ENCODE peak calls at places on chromosomes 16 and 17, in seven cellular contexts. H is heart left ventricle, M is testis, T is fibroblast of mammary gland, C is kidney, S is GM20000, G is WTC11. R is an unnamed sample.
A peak's percentile ranks its signal among the peaks of the same experiment; 100 is the strongest.

GRCh38 chr17:288802-289356 is 63.7 kb downstream of the RPH3AL start:
- DNase-seq in T (no peak), H (no peak), G (no peak), S (no peak), M (no peak), C (no peak), R (peak; percentile 13)

GRCh38 chr16:54447606-54448440 is 161.2 kb upstream of the IRX3 start:
- DNase-seq in H (no peak), S (no peak), T (peak; percentile 93), M (no peak), G (no peak), C (no peak), R (no peak)

GRCh38 chr17:78925234-78925633 is at the start of gene TIMP2:
- DNase-seq in S (peak; percentile 89), G (peak; percentile 86), T (peak; percentile 81), M (peak; percentile 91), C (peak; percentile 97), H (peak; percentile 89), R (peak; percentile 83)

GRCh38 chr16:67475051-67475450 is 5.9 kb downstream of the ATP6V0D1 start:
- DNase-seq in G (no peak), C (no peak), H (no peak), M (no peak), T (no peak), S (no peak), R (no peak)

GRCh38 chr16:17470871-17471744 is at the start of gene XYLT1:
- DNase-seq in G (peak; percentile 72), M (peak; percentile 75), H (peak; percentile 73), C (peak; percentile 76), S (no peak), T (peak; percentile 100), R (peak; percentile 55)

GRCh38 chr16:84226026-84226425 is 13.8 kb downstream of the KCNG4 start:
- DNase-seq in T (no peak), H (no peak), M (no peak), S (no peak), G (no peak), C (no peak), R (no peak)

GRCh38 chr16:72149676-72150464 is 22.1 kb downstream of the PMFBP1 start:
- DNase-seq in M (no peak), S (no peak), H (no peak), T (no peak), C (no peak), G (peak; percentile 38), R (no peak)

GRCh38 chr17:40500190-40500589 is 1.2 kb downstream of the TNS4 start:
- DNase-seq in H (peak; percentile 11), C (no peak), S (no peak), M (no peak), G (no peak), T (no peak), R (no peak)

GRCh38 chr17:41624208-41625101 is at the start of gene KRT17:
- DNase-seq in M (no peak), T (no peak), G (no peak), C (peak; percentile 67), H (no peak), S (no peak), R (peak; percentile 88)

GRCh38 chr16:270381-271255 is 5.1 kb downstream of the RGS11 start:
- DNase-seq in S (no peak), H (no peak), M (no peak), G (no peak), C (peak; percentile 68), T (no peak), R (no peak)

GRCh38 chr17:76458580-76459490 is 5.9 kb upstream of the UBE2O start:
- DNase-seq in T (peak; percentile 43), M (peak; percentile 78), H (peak; percentile 56), S (peak; percentile 78), G (peak; percentile 87), C (peak; percentile 73), R (no peak)

GRCh38 chr17:38585805-38586529 is 19.8 kb downstream of the SRCIN1 start:
- DNase-seq in S (no peak), H (no peak), G (no peak), C (peak; percentile 53), T (no peak), M (no peak), R (no peak)

GRCh38 chr16:83602797-83603735 is 204.7 kb upstream of the HSBP1 start:
- DNase-seq in H (no peak), G (no peak), T (no peak), S (no peak), M (no peak), C (no peak), R (peak; percentile 13)

GRCh38 chr16:85879975-85880831 is 18.8 kb upstream of the IRF8 start:
- DNase-seq in G (no peak), C (no peak), T (no peak), H (no peak), M (no peak), S (peak; percentile 59), R (peak; percentile 20)

GRCh38 chr17:57288034-57288752 is 31.9 kb downstream of the MSI2 start:
- DNase-seq in T (peak; percentile 25), H (peak; percentile 70), C (no peak), M (peak; percentile 51), S (no peak), G (no peak), R (no peak)

GRCh38 chr17:54948380-54948779 is 20.1 kb downstream of the COX11 start:
- DNase-seq in G (no peak), T (peak; percentile 96), C (no peak), S (no peak), H (no peak), M (no peak), R (no peak)

GRCh38 chr17:32921013-32921412 is 6.9 kb upstream of the TMEM98 start:
- DNase-seq in T (no peak), H (no peak), G (no peak), M (no peak), S (no peak), C (no peak), R (no peak)

GRCh38 chr17:44049294-44050080 is 17.0 kb downstream of the LSM12 start:
- DNase-seq in H (no peak), C (no peak), M (no peak), S (no peak), T (no peak), G (no peak), R (no peak)

DNA sequence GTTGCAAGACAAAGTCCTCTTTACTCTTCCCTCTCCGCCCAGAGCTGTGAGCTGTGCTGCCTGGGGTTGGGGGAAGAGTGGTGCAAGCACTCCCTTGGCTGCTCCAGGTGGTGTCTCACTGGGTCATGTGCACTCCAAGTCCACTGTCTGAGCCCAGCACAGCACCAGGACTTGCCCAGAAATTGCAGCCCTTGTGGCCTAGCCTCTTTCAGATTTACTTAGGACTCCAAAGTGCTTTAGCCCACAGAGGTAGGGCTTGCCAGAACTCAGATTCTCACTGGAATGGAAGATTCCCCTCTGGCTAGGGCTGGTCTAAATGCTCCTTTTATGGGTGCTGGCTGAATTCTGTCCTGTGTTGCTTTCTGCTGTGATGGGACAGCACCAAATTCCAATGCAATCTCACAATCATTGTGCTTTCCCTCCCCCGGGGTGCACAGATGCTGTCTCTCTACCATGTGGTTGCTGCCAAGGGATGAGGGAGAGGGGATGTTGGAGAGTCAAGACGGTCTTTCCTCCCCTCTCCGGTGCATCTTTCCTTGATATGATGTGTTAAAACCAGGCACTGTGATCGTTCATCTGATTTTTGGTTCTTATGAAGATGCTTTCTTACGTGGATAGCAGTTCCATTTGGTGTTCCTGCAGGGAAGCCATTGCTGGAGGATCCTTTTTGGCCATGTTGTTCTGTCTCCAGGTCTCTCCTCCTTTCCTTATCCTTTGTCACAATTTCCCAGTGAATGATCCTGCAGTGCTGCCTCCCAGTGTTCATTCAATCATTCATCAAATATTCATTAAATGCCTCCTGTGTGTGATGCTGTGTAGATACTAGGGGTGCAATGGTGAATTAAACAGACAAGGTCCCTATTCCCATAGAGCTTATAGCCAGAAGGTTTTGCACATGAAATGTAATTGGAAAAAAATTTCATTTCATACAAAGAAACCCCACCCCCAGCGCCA is 216.3 kb downstream of the SPECC1 start:
- DNase-seq in T (peak; percentile 4), G (no peak), H (no peak), M (no peak), S (no peak), C (no peak), R (no peak)
- TF ChIP-seq CTCF in T (no peak), G (no peak), H (no peak), M (no peak), S (no peak), C (no peak), R (no peak)

GRCh38 chr16:48132696-48133095 is 23.1 kb downstream of the ABCC12 start:
- DNase-seq in M (no peak), G (no peak), T (no peak), S (no peak), C (no peak), H (no peak), R (no peak)
- TF ChIP-seq CTCF in M (no peak), G (no peak), T (no peak), S (no peak), C (no peak), H (no peak), R (no peak)

GRCh38 chr17:73335591-73336503 is 24.0 kb upstream of the CDC42EP4 start:
- DNase-seq in C (no peak), S (no peak), G (no peak), T (no peak), M (no peak), H (no peak), R (no peak)

GRCh38 chr17:73334771-73335513 is 23.1 kb upstream of the CDC42EP4 start:
- DNase-seq in S (no peak), M (no peak), G (no peak), T (no peak), C (peak; percentile 60), H (no peak), R (no peak)

GRCh38 chr17:73338050-73338491 is 26.3 kb upstream of the CDC42EP4 start:
- DNase-seq in G (no peak), S (no peak), M (no peak), T (peak; percentile 28), C (peak; percentile 92), H (no peak), R (no peak)

GRCh38 chr17:73338566-73339247 is 26.9 kb upstream of the CDC42EP4 start:
- DNase-seq in T (no peak), G (no peak), S (no peak), H (no peak), M (no peak), C (peak; percentile 69), R (no peak)

DNA sequence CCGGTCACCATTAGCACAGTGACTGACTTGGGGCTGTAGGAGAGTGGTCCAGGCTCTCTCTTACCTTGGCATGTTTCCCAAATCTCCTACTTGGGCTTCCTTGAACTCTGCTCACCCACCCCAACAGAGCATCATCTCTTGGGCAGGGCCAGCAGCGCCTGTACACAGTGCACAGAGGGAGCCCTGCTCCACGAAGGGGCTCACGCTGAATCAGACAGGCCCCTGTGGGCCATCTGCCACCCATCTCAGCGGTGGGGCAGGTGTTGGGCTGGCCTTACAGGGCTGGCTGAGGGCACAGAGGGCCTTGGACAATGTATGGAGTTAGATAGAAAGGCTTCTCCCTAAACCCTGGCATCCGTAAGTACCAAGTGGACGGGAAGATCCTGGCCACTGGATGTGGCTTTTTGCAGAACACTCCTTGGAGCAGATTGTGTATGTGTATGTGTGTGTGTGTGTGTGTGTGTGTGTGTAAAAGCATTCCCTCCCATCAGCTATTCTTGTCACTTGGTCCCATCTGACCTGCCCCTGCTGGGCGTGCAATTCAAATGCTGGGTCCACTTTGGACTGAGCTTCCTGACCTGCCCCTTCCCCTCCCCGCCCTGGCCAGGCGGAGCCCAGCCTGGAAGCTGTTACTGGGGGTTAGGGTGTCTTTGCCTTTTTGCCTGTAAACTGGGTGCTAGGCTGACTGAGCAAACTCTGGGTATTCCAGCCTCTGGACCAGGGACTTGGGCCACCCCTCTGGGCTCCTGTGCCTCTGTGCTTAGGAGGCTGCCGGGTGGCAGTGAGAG is 25.0 kb upstream of the CDC42EP4 start:
- DNase-seq in M (no peak), C (peak; percentile 68), H (no peak), G (no peak), T (no peak), S (no peak), R (no peak)
- TF ChIP-seq CTCF in M (no peak), C (no peak), H (no peak), G (no peak), T (no peak), S (no peak), R (no peak)

GRCh38 chr17:28896884-28897768 is at the start of gene FLOT2:
- DNase-seq in M (peak; percentile 64), T (peak; percentile 47), H (peak; percentile 63), S (peak; percentile 67), C (peak; percentile 91), G (peak; percentile 72), R (peak; percentile 65)
- TF ChIP-seq CTCF in M (peak; percentile 24), T (peak; percentile 15), H (no peak), S (no peak), C (peak; percentile 9), G (no peak), R (peak; percentile 52)